ENCODE peak calls at places on chromosomes 12 and 14, in five cellular contexts. One of them, this sample, is unnamed.

GRCh38 chr12:102876883-102877282 is 40.2 kb downstream of the PAH start:
- DNase-seq in lower lobe of right lung: no peak
- DNase-seq in aorta: no peak
- DNase-seq in mucosa of descending colon: no peak
- DNase-seq in BJ: no peak
- DNase-seq in this sample: no peak

GRCh38 chr14:57889245-57889644 is 23.4 kb upstream of the SLC35F4 start:
- DNase-seq in lower lobe of right lung: peak
- DNase-seq in mucosa of descending colon: peak
- DNase-seq in aorta: peak
- DNase-seq in BJ: no peak
- DNase-seq in this sample: peak

GRCh38 chr12:54853933-54854538 is at the start of gene MUCL1:
- DNase-seq in mucosa of descending colon: no peak
- DNase-seq in aorta: no peak
- DNase-seq in BJ: peak
- DNase-seq in lower lobe of right lung: no peak
- DNase-seq in this sample: peak

GRCh38 chr12:125070117-125070516 is 4.9 kb downstream of the AACS start:
- DNase-seq in aorta: no peak
- DNase-seq in mucosa of descending colon: no peak
- DNase-seq in lower lobe of right lung: no peak
- DNase-seq in BJ: no peak
- DNase-seq in this sample: no peak

GRCh38 chr12:106107566-106107965 is 31.2 kb downstream of the NUAK1 start:
- DNase-seq in BJ: no peak
- DNase-seq in lower lobe of right lung: no peak
- DNase-seq in aorta: no peak
- DNase-seq in mucosa of descending colon: no peak
- DNase-seq in this sample: no peak

GRCh38 chr14:39382463-39382862 is 49.8 kb downstream of the FBXO33 start:
- DNase-seq in BJ: no peak
- DNase-seq in lower lobe of right lung: no peak
- DNase-seq in mucosa of descending colon: no peak
- DNase-seq in aorta: no peak
- DNase-seq in this sample: no peak

GRCh38 chr12:32025906-32026305 is 66.7 kb downstream of the RESF1 start:
- DNase-seq in BJ: no peak
- DNase-seq in mucosa of descending colon: no peak
- DNase-seq in aorta: no peak
- DNase-seq in lower lobe of right lung: no peak
- DNase-seq in this sample: no peak

GRCh38 chr12:53071591-53072551 is 7.3 kb downstream of the SPRYD3 start:
- DNase-seq in BJ: no peak
- DNase-seq in mucosa of descending colon: no peak
- DNase-seq in lower lobe of right lung: no peak
- DNase-seq in aorta: peak
- DNase-seq in this sample: no peak

GRCh38 chr14:77103475-77103874 is 5.4 kb downstream of the CIPC start:
- DNase-seq in BJ: no peak
- DNase-seq in lower lobe of right lung: no peak
- DNase-seq in aorta: no peak
- DNase-seq in mucosa of descending colon: no peak
- DNase-seq in this sample: no peak

GRCh38 chr12:58443981-58444371 is 476.3 kb downstream of the LRIG3 start:
- DNase-seq in lower lobe of right lung: no peak
- DNase-seq in aorta: no peak
- DNase-seq in mucosa of descending colon: peak
- DNase-seq in BJ: no peak
- DNase-seq in this sample: no peak

GRCh38 chr14:104797112-104798044 is 1.8 kb upstream of the AKT1 start:
- DNase-seq in aorta: no peak
- DNase-seq in BJ: no peak
- DNase-seq in mucosa of descending colon: peak
- DNase-seq in lower lobe of right lung: no peak
- DNase-seq in this sample: no peak

GRCh38 chr14:77045570-77045890 is 17.0 kb upstream of the IRF2BPL start:
- DNase-seq in BJ: no peak
- DNase-seq in aorta: peak
- DNase-seq in mucosa of descending colon: no peak
- DNase-seq in lower lobe of right lung: peak
- DNase-seq in this sample: no peak

GRCh38 chr14:77832301-77832700 is 32.4 kb downstream of the ADCK1 start:
- DNase-seq in aorta: no peak
- DNase-seq in lower lobe of right lung: no peak
- DNase-seq in BJ: no peak
- DNase-seq in mucosa of descending colon: no peak
- DNase-seq in this sample: no peak

GRCh38 chr12:85572956-85573355 is 263.3 kb downstream of the RASSF9 start:
- DNase-seq in mucosa of descending colon: no peak
- DNase-seq in BJ: no peak
- DNase-seq in lower lobe of right lung: no peak
- DNase-seq in aorta: no peak
- DNase-seq in this sample: no peak

GRCh38 chr14:24179961-24180726 is 8.3 kb downstream of the REC8 start:
- DNase-seq in lower lobe of right lung: no peak
- DNase-seq in BJ: peak
- DNase-seq in aorta: peak
- DNase-seq in mucosa of descending colon: no peak
- DNase-seq in this sample: peak

DNA sequence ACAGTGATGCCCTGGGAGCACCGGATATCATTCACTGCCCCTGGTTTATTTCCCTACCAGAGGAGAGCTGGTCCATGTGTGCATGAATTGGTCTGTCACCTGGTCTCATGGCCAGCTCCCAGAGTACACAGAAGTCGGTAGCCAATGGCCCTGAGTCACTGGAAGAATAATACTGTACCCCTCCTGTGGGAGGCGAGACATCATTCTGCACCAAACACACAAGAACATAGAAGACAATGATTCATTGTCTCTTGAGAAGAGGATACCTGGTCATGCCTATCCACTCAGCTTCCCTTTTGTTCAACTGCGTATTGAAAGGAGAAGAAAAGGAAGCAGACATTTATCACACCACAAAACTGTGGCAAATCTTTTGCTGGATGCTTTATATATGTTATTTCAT is 216.2 kb downstream of the DPF3 start:
- DNase-seq in mucosa of descending colon: no peak
- DNase-seq in aorta: no peak
- DNase-seq in lower lobe of right lung: no peak
- DNase-seq in BJ: no peak
- DNase-seq in this sample: no peak
- H3K4me3 ChIP-seq in mucosa of descending colon: no peak
- H3K4me3 ChIP-seq in aorta: no peak
- H3K4me3 ChIP-seq in lower lobe of right lung: no peak
- H3K4me3 ChIP-seq in BJ: no peak
- H3K4me3 ChIP-seq in this sample: no peak

DNA sequence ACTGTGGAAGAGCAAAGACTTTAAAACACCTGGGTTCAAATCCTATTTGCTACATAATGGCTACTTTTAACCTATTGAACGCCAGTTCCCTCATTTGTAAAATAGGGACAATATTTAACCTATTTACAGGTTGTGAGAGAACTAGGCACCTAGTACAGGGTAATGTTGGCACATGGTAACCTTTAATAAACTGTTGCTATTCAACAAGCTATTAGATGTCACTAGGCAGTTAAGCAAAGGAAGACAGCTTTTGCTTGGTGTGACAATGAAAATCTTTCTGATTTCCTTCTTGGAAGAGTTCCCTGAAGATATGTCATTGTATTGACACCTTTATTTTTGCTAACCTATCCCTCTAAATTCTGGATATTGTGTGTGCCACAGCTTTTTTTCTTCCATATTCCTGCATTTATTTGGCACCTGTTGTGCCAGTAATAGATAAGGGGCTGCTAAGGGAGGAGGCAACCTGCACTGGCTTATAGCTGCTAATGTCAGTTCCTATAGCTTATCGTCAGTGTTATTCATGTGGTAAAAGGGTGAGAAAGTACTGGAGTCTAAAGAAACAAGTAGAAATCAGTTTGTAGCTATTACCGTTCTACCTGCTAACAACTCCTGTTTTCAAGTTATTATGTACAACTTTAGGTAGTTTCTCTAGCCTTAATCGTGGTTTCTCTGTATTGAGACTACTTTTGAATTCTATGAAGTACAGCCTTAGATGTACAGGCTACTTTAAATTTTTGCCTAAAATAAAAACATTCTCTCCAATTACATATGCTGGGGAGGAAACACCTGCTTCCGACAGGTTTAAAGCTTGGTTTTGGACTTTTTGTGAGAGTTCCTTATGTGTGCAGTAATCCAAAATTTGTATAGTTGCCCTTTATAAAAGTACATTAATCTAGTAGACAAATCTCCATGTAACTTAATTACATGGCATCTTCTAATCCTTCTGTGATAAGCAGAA is 24.3 kb downstream of the HIF1A start:
- DNase-seq in aorta: no peak
- DNase-seq in mucosa of descending colon: no peak
- DNase-seq in lower lobe of right lung: no peak
- DNase-seq in BJ: no peak
- DNase-seq in this sample: no peak
- H3K4me3 ChIP-seq in aorta: no peak
- H3K4me3 ChIP-seq in mucosa of descending colon: no peak
- H3K4me3 ChIP-seq in lower lobe of right lung: no peak
- H3K4me3 ChIP-seq in BJ: no peak
- H3K4me3 ChIP-seq in this sample: peak

GRCh38 chr12:75852956-75853355 is 178.6 kb downstream of the PHLDA1 start:
- DNase-seq in aorta: no peak
- DNase-seq in mucosa of descending colon: no peak
- DNase-seq in lower lobe of right lung: no peak
- DNase-seq in BJ: no peak
- DNase-seq in this sample: no peak

GRCh38 chr12:75853621-75854020 is 178.0 kb downstream of the PHLDA1 start:
- DNase-seq in lower lobe of right lung: no peak
- DNase-seq in aorta: no peak
- DNase-seq in BJ: no peak
- DNase-seq in mucosa of descending colon: no peak
- DNase-seq in this sample: no peak

GRCh38 chr12:75850751-75851462 is 180.7 kb downstream of the PHLDA1 start:
- DNase-seq in lower lobe of right lung: no peak
- DNase-seq in BJ: peak
- DNase-seq in mucosa of descending colon: no peak
- DNase-seq in aorta: no peak
- DNase-seq in this sample: peak

GRCh38 chr12:75854681-75855309 is 176.8 kb downstream of the PHLDA1 start:
- DNase-seq in mucosa of descending colon: no peak
- DNase-seq in aorta: no peak
- DNase-seq in BJ: peak
- DNase-seq in lower lobe of right lung: no peak
- DNase-seq in this sample: no peak

DNA sequence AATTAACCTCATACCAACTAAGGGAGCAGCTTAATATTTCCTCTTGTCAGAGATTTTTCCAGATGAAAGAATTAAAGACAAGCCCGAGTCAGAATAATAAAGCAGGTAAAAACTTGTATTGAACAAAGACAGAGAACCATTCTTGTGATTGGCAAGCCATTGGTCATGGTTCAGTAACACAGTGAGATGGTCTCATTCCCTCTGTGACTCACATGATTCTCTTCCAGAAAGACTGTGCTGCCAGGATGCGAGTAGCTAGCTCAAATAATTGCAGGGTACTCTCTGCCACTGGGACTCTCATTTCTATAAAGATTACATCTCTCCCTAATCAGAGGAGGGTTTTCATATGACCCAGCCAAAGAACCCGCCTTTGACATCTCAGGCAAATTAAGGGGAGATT is 179.4 kb downstream of the PHLDA1 start:
- DNase-seq in BJ: no peak
- DNase-seq in lower lobe of right lung: no peak
- DNase-seq in aorta: no peak
- DNase-seq in mucosa of descending colon: no peak
- DNase-seq in this sample: peak
- H3K4me3 ChIP-seq in BJ: no peak
- H3K4me3 ChIP-seq in lower lobe of right lung: no peak
- H3K4me3 ChIP-seq in aorta: no peak
- H3K4me3 ChIP-seq in mucosa of descending colon: no peak
- H3K4me3 ChIP-seq in this sample: no peak

GRCh38 chr12:2507811-2508210 is 287.0 kb upstream of the FKBP4 start:
- DNase-seq in BJ: no peak
- DNase-seq in mucosa of descending colon: no peak
- DNase-seq in lower lobe of right lung: no peak
- DNase-seq in aorta: no peak
- DNase-seq in this sample: no peak
- H3K4me3 ChIP-seq in BJ: no peak
- H3K4me3 ChIP-seq in mucosa of descending colon: no peak
- H3K4me3 ChIP-seq in lower lobe of right lung: no peak
- H3K4me3 ChIP-seq in aorta: no peak
- H3K4me3 ChIP-seq in this sample: no peak